ENCODE peak calls at places on chromosomes 7 and 10, in ten cellular contexts. L, Z, T, M, F, W, O, P, V and U are unnamed samples.

GRCh38 chr7:70657532-70657931 is 474.4 kb upstream of the GALNT17 start:
- DNase-seq in P (peak; percentile 58), V (no peak), Z (no peak), W (no peak), O (no peak), T (peak; percentile 67), L (no peak), F (no peak), M (no peak), U (peak; percentile 70)

GRCh38 chr10:62779487-62780248 is 24.9 kb upstream of the ADO start:
- DNase-seq in T (no peak), Z (no peak), P (no peak), V (no peak), O (no peak), M (no peak), F (no peak), L (no peak), W (no peak), U (peak; percentile 15)

GRCh38 chr10:36281871-36282331 is 639.8 kb upstream of the FZD8 start:
- DNase-seq in M (no peak), P (peak; percentile 19), O (no peak), Z (no peak), L (no peak), V (peak; percentile 50), W (no peak), F (peak; percentile 30), T (no peak), U (peak; percentile 84)

GRCh38 chr7:128304212-128304611 is 39.5 kb downstream of the RBM28 start:
- DNase-seq in Z (no peak), T (no peak), V (no peak), M (no peak), P (no peak), O (no peak), W (no peak), F (no peak), L (no peak), U (no peak)

GRCh38 chr7:131501422-131501821 is 55.0 kb downstream of the PODXL start:
- DNase-seq in T (no peak), O (no peak), M (no peak), F (peak; percentile 43), Z (no peak), W (no peak), P (no peak), L (no peak), V (no peak), U (no peak)

GRCh38 chr10:44979281-44980181 is 922 bp upstream of the DEPP1 start:
- DNase-seq in L (no peak), T (peak; percentile 66), V (no peak), O (no peak), Z (peak; percentile 67), P (no peak), F (no peak), W (no peak), M (no peak), U (no peak)

GRCh38 chr7:45586748-45587520 is 12.8 kb downstream of the ADCY1 start:
- DNase-seq in V (no peak), M (no peak), T (no peak), L (no peak), W (no peak), P (no peak), Z (peak; percentile 41), O (no peak), F (no peak), U (no peak)

GRCh38 chr7:130982651-130983050 is 248.6 kb upstream of the KLF14 start:
- DNase-seq in O (no peak), L (no peak), M (no peak), W (no peak), T (no peak), Z (no peak), F (no peak), P (no peak), V (no peak), U (no peak)

GRCh38 chr10:102118867-102119266 is 1.3 kb downstream of the LDB1 start:
- DNase-seq in F (no peak), V (no peak), L (peak; percentile 44), T (no peak), M (peak; percentile 44), P (no peak), W (peak; percentile 62), O (peak; percentile 67), Z (peak; percentile 80), U (peak; percentile 60)

GRCh38 chr10:77478248-77478963 is 159.2 kb downstream of the KCNMA1 start:
- DNase-seq in Z (no peak), T (no peak), L (no peak), W (no peak), P (no peak), O (no peak), M (no peak), V (no peak), F (peak; percentile 83), U (no peak)

GRCh38 chr10:77801474-77802238 is 124.9 kb downstream of the DLG5 start:
- DNase-seq in P (no peak), O (no peak), V (no peak), W (no peak), T (no peak), L (no peak), M (peak; percentile 88), Z (no peak), F (no peak), U (no peak)

GRCh38 chr10:117631276-117632151 is 89.0 kb downstream of the EMX2 start:
- DNase-seq in P (no peak), F (no peak), L (no peak), W (no peak), Z (no peak), T (peak; percentile 91), O (no peak), M (no peak), V (peak; percentile 11), U (no peak)

GRCh38 chr7:155358948-155359712 is 61.5 kb downstream of the INSIG1 start:
- DNase-seq in W (no peak), L (no peak), O (no peak), F (no peak), V (no peak), M (no peak), T (peak; percentile 34), Z (peak; percentile 48), P (no peak), U (no peak)

GRCh38 chr7:37208528-37208927 is 240.1 kb downstream of the ELMO1 start:
- DNase-seq in Z (peak; percentile 90), M (peak; percentile 73), F (peak; percentile 99), P (peak; percentile 71), L (peak; percentile 30), T (peak; percentile 63), W (peak; percentile 70), O (peak; percentile 78), V (peak; percentile 82), U (peak; percentile 48)

GRCh38 chr7:50421043-50421442 is 29.1 kb downstream of the FIGNL1 start:
- DNase-seq in V (no peak), F (no peak), M (no peak), P (no peak), W (no peak), L (no peak), T (no peak), Z (no peak), O (no peak), U (no peak)

GRCh38 chr10:14971867-14972448 is 12.8 kb downstream of the MEIG1 start:
- DNase-seq in F (no peak), O (peak; percentile 81), P (peak; percentile 39), L (no peak), V (peak; percentile 24), Z (no peak), T (no peak), W (peak; percentile 39), M (no peak), U (peak; percentile 16)

GRCh38 chr10:34729619-34730018 is 85.5 kb downstream of the PARD3 start:
- DNase-seq in T (no peak), V (no peak), W (no peak), P (no peak), L (no peak), F (no peak), M (no peak), Z (no peak), O (no peak), U (no peak)

GRCh38 chr7:139825666-139826290 is 3.3 kb upstream of the TBXAS1 start:
- DNase-seq in V (no peak), P (no peak), T (no peak), F (peak; percentile 55), O (no peak), Z (no peak), W (no peak), M (no peak), L (no peak), U (peak; percentile 19)

GRCh38 chr7:57201895-57202210 is 69.6 kb upstream of the ZNF479 start:
- DNase-seq in M (no peak), W (no peak), Z (peak; percentile 38), F (no peak), L (no peak), O (no peak), P (no peak), T (no peak), V (no peak), U (no peak)
- H3K4me1 ChIP-seq in M (no peaks in the 10 kb centered on the region), W (no peaks in the 10 kb centered on the region), Z (no peaks in the 10 kb centered on the region), F (no peaks in the 10 kb centered on the region), L (no peaks in the 10 kb centered on the region), O (no peaks in the 10 kb centered on the region), P (no peaks in the 10 kb centered on the region), T (no peaks in the 10 kb centered on the region), V (no peaks in the 10 kb centered on the region), U (no peaks in the 10 kb centered on the region)

DNA sequence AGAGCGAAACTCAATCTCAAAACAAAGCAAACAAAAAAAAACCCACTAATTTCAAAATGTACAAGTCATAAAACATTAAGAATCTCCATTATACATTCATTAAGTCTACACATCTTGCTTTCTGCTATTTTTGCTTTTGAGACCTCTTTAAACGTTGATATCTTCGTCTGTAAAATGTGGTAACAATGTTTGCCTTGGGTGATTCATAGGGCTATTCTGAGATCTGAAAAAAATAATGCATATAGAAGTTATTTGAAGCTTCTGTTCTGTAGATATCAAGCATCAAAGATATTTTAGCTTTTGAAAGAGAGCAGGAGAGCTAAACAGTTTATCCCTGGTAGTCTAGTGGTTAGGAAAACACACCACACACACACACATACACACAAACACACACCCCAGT is 158.1 kb upstream of the PLXDC2 start:
- DNase-seq in Z (no peak), P (no peak), T (no peak), W (no peak), M (no peak), O (no peak), L (no peak), V (no peak), F (no peak), U (no peak)
- H3K4me3 ChIP-seq in Z (no peak overlapping the region), P (no peak overlapping the region), T (no peak overlapping the region), W (no peak overlapping the region), M (no peak overlapping the region), O (no peak overlapping the region), L (no peak overlapping the region), V (no peak overlapping the region), F (no peak overlapping the region), U (no peak overlapping the region)

DNA sequence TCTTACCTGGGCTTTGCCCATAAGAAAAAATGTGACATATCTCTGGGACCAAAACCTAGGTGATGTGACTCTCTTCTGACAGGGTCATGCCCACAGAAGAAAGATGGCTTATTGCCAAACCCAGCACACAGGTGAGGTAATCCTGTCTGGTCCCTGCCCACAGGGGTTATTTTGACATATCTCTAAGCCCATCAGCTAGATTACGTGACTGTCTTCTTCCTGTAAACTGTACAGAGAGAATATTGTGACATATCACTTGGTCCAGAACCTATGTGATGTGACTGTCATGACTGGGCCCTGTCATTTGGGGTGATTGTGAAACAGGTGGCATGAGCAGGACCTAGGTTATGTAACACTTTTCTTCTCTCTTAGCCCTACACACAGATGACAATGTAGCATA is 48.8 kb upstream of the ZNF680 start:
- DNase-seq in W (no peak), P (no peak), F (no peak), T (no peak), M (no peak), O (no peak), L (no peak), Z (no peak), V (no peak), U (no peak)
- H3K36me3 ChIP-seq in W (no peaks in the 10 kb centered on the region), P (no peaks in the 10 kb centered on the region), F (no peaks in the 10 kb centered on the region), T (no peaks in the 10 kb centered on the region), M (no peaks in the 10 kb centered on the region), O (no peaks in the 10 kb centered on the region), L (no peaks in the 10 kb centered on the region), Z (no peaks in the 10 kb centered on the region), V (no peaks in the 10 kb centered on the region), U (no peaks in the 10 kb centered on the region)

GRCh38 chr7:122743211-122743610 is 40.5 kb upstream of the RNF148 start:
- DNase-seq in Z (no peak), V (no peak), L (no peak), W (no peak), T (no peak), F (no peak), M (no peak), P (no peak), O (no peak), U (no peak)
- H3K4me1 ChIP-seq in Z (no peaks in the 10 kb centered on the region), V (no peaks in the 10 kb centered on the region), L (no peaks in the 10 kb centered on the region), W (peaks cover 58% of the 10 kb centered on the region), T (no peaks in the 10 kb centered on the region), F (no peaks in the 10 kb centered on the region), M (no peaks in the 10 kb centered on the region), P (no peaks in the 10 kb centered on the region), O (no peaks in the 10 kb centered on the region), U (no peaks in the 10 kb centered on the region)